ENCODE peak calls at places on chromosomes 2 and 18, in nine cellular contexts. B, S, Q, P, N, X, J, Z and R are unnamed samples.

GRCh38 chr2:65367517-65367916 is 64.9 kb downstream of the SPRED2 start:
- DNase-seq in Z (no peak), B (peak; percentile 68), N (peak; percentile 11), J (no peak), S (no peak), Q (no peak), P (no peak), X (no peak), R (peak; percentile 65)

GRCh38 chr2:8096484-8096883 is 585.4 kb upstream of the ID2 start:
- DNase-seq in B (no peak), X (no peak), N (no peak), S (no peak), Q (no peak), Z (no peak), J (no peak), P (no peak), R (no peak)

GRCh38 chr18:11391636-11392035 is 217.8 kb upstream of the SLC35G4 start:
- DNase-seq in Q (no peak), J (no peak), P (no peak), Z (no peak), S (no peak), X (no peak), B (no peak), N (no peak), R (peak; percentile 35)

GRCh38 chr2:59585657-59586056 is 967.8 kb downstream of the BCL11A start:
- DNase-seq in Q (no peak), X (no peak), Z (no peak), N (peak; percentile 31), B (no peak), S (no peak), P (peak; percentile 37), J (peak; percentile 20), R (peak; percentile 29)

GRCh38 chr18:65749881-65750280 is 931 bp upstream of the CDH7 start:
- DNase-seq in Q (no peak), N (no peak), X (peak; percentile 41), P (no peak), S (no peak), B (no peak), J (peak; percentile 7), Z (no peak), R (peak; percentile 3)

GRCh38 chr2:30287190-30287589 is 55.9 kb downstream of the LBH start:
- DNase-seq in Q (no peak), S (no peak), P (no peak), B (no peak), Z (no peak), X (no peak), N (no peak), J (no peak), R (no peak)

GRCh38 chr2:88842656-88843055 is 151.2 kb downstream of the RPIA start:
- DNase-seq in Q (no peak), P (no peak), S (no peak), Z (no peak), J (no peak), X (no peak), B (no peak), N (no peak), R (no peak)

GRCh38 chr2:12824304-12824761 is 107.6 kb downstream of the TRIB2 start:
- DNase-seq in P (no peak), J (peak; percentile 16), B (no peak), Z (peak; percentile 80), X (no peak), N (no peak), S (no peak), Q (no peak), R (peak; percentile 37)

GRCh38 chr2:134677866-134678774 is 40.7 kb downstream of the TMEM163 start:
- DNase-seq in S (no peak), P (no peak), Q (no peak), X (peak; percentile 59), N (peak; percentile 56), Z (no peak), J (no peak), B (peak; percentile 49), R (no peak)

GRCh38 chr2:127080226-127080940 is 26.6 kb downstream of the BIN1 start:
- DNase-seq in Z (no peak), P (no peak), Q (no peak), J (no peak), B (no peak), N (no peak), X (no peak), S (peak; percentile 45), R (no peak)

GRCh38 chr2:121686218-121686617 is 37.0 kb upstream of the CLASP1 start:
- DNase-seq in J (no peak), N (no peak), S (no peak), Z (no peak), P (no peak), B (no peak), Q (no peak), X (no peak), R (no peak)

GRCh38 chr2:26184086-26184485 is 11.2 kb downstream of the GAREM2 start:
- DNase-seq in J (no peak), B (no peak), P (no peak), N (no peak), X (no peak), Z (peak; percentile 74), S (no peak), Q (no peak), R (peak; percentile 75)

GRCh38 chr2:55511508-55512124 is 7.9 kb upstream of the CFAP36 start:
- DNase-seq in P (peak; percentile 29), B (peak; percentile 58), S (no peak), Q (no peak), Z (no peak), J (peak; percentile 22), X (peak; percentile 33), N (peak; percentile 12), R (peak; percentile 57)

GRCh38 chr2:74876081-74876886 is 42.4 kb downstream of the HK2 start:
- DNase-seq in J (peak; percentile 28), S (peak; percentile 18), N (peak; percentile 21), B (peak; percentile 53), Z (no peak), Q (no peak), P (peak; percentile 22), X (peak; percentile 54), R (peak; percentile 70)

GRCh38 chr2:158221055-158222021 is 119.7 kb downstream of the UPP2 start:
- DNase-seq in J (no peak), N (no peak), X (no peak), Q (no peak), Z (no peak), S (no peak), B (no peak), P (no peak), R (no peak)

GRCh38 chr2:99651930-99652670 is 162.3 kb upstream of the REV1 start:
- DNase-seq in B (no peak), X (no peak), P (no peak), Q (no peak), Z (no peak), J (no peak), S (no peak), N (no peak), R (peak; percentile 66)

GRCh38 chr2:98959759-98960507 is 23.9 kb upstream of the CRACDL start:
- DNase-seq in P (no peak), B (no peak), X (no peak), S (no peak), Z (no peak), N (no peak), J (no peak), Q (no peak), R (no peak)

GRCh38 chr2:231059756-231060155 is 3.1 kb downstream of the PSMD1 start:
- DNase-seq in Z (no peak), B (no peak), X (no peak), Q (no peak), S (no peak), P (no peak), N (no peak), J (no peak), R (no peak)

GRCh38 chr2:66851449-66851872 is 416.5 kb downstream of the MEIS1 start:
- DNase-seq in N (no peak), P (no peak), X (no peak), Q (peak; percentile 24), Z (no peak), S (no peak), J (no peak), B (no peak), R (peak; percentile 16)